ENCODE peak calls at places on chromosomes 6 and 20, in ten cellular contexts. M is CD8-positive, alpha-beta T cell; N is hepatocyte; Y is HepG2; F is pancreas; Q is GM23338; T is astrocyte; U is IMR-90; R is aorta; X is cardiac muscle cell. A is an unnamed sample.

GRCh38 chr6:149136913-149137286 is 180.6 kb upstream of the TAB2 start:
- DNase-seq in N (no peak), T (no peak), Y (peak; percentile 20), Q (no peak), F (no peak), R (no peak), X (no peak), M (no peak), U (no peak), A (no peak)

GRCh38 chr6:217048-217659 is 75.1 kb upstream of the DUSP22 start:
- DNase-seq in R (no peak), F (no peak), T (no peak), Y (peak; percentile 34), U (no peak), X (peak; percentile 15), M (no peak), N (peak; percentile 30), Q (peak; percentile 84), A (no peak)

GRCh38 chr20:62063981-62064787 is 1.5 kb downstream of the TAF4 start:
- DNase-seq in R (no peak), X (peak; percentile 56), U (no peak), Y (peak; percentile 64), F (peak; percentile 55), T (no peak), Q (peak; percentile 67), N (peak; percentile 69), M (no peak), A (peak; percentile 87)

GRCh38 chr6:28807682-28808280 is 116.0 kb downstream of the TRIM27 start:
- DNase-seq in Y (peak; percentile 81), T (peak; percentile 18), M (no peak), F (no peak), X (no peak), N (peak; percentile 47), Q (peak; percentile 90), R (no peak), U (peak; percentile 69), A (no peak)

GRCh38 chr6:100633096-100633766 is 168.5 kb upstream of the SIM1 start:
- DNase-seq in R (no peak), Q (no peak), F (no peak), U (peak; percentile 83), M (no peak), Y (peak; percentile 79), X (no peak), T (peak; percentile 84), N (peak; percentile 26), A (no peak)

GRCh38 chr6:56911847-56912246 is 43.1 kb upstream of the BEND6 start:
- DNase-seq in M (no peak), Y (no peak), U (peak; percentile 76), F (no peak), X (no peak), N (no peak), T (peak; percentile 85), R (no peak), Q (peak; percentile 62), A (no peak)

GRCh38 chr6:109503327-109504224 is 20.6 kb upstream of the ZBTB24 start:
- DNase-seq in X (no peak), N (no peak), Q (no peak), Y (no peak), M (no peak), F (no peak), T (no peak), U (no peak), R (no peak), A (no peak)

GRCh38 chr6:150592377-150592995 is 7.2 kb upstream of the PLEKHG1 start:
- DNase-seq in Y (no peak), M (no peak), U (no peak), F (no peak), T (no peak), X (no peak), N (peak; percentile 32), R (no peak), Q (no peak), A (no peak)

GRCh38 chr20:50256577-50256976 is 65.9 kb downstream of the CEBPB start:
- DNase-seq in T (no peak), N (no peak), R (no peak), X (no peak), U (peak; percentile 24), F (no peak), M (no peak), Q (no peak), Y (no peak), A (no peak)

GRCh38 chr6:69349776-69350175 is 447.0 kb downstream of the LMBRD1 start:
- DNase-seq in U (no peak), R (peak; percentile 61), N (no peak), M (no peak), T (no peak), F (no peak), X (no peak), Y (no peak), Q (no peak), A (no peak)
- H3K4me1 ChIP-seq in U (no peaks in the 10 kb centered on the region), R (no peaks in the 10 kb centered on the region), N (no peaks in the 10 kb centered on the region), M (no peaks in the 10 kb centered on the region), T (no peaks in the 10 kb centered on the region), F (no peaks in the 10 kb centered on the region), X (no peaks in the 10 kb centered on the region), Y (no peaks in the 10 kb centered on the region), Q (no peaks in the 10 kb centered on the region), A (no peaks in the 10 kb centered on the region)

GRCh38 chr6:134541001-134541400 is 223.1 kb upstream of the SGK1 start:
- DNase-seq in R (no peak), U (no peak), M (no peak), Y (no peak), T (no peak), Q (no peak), N (no peak), X (no peak), F (no peak), A (no peak)
- H3K27ac ChIP-seq in R (no peak overlapping the region), U (no peak overlapping the region), M (no peak overlapping the region), Y (no peak overlapping the region), T (no peak overlapping the region), Q (no peak overlapping the region), N (no peak overlapping the region), X (no peak overlapping the region), F (no peak overlapping the region), A (no peak overlapping the region)

GRCh38 chr6:85113934-85114582 is 335.8 kb upstream of the NT5E start:
- DNase-seq in T (no peak), R (no peak), N (no peak), F (no peak), U (no peak), X (peak; percentile 9), M (no peak), Q (no peak), Y (no peak), A (no peak)

GRCh38 chr6:85112540-85112939 is 337.3 kb upstream of the NT5E start:
- DNase-seq in F (no peak), N (no peak), U (no peak), T (no peak), R (no peak), Q (no peak), Y (no peak), M (no peak), X (no peak), A (no peak)

GRCh38 chr6:85110943-85111342 is 338.9 kb upstream of the NT5E start:
- DNase-seq in F (no peak), M (no peak), U (no peak), R (no peak), Q (no peak), X (no peak), Y (no peak), N (no peak), T (no peak), A (no peak)

GRCh38 chr6:85114583-85114939 is 335.3 kb upstream of the NT5E start:
- DNase-seq in F (no peak), R (no peak), X (no peak), N (no peak), M (no peak), T (no peak), U (no peak), Q (no peak), Y (no peak), A (no peak)

DNA sequence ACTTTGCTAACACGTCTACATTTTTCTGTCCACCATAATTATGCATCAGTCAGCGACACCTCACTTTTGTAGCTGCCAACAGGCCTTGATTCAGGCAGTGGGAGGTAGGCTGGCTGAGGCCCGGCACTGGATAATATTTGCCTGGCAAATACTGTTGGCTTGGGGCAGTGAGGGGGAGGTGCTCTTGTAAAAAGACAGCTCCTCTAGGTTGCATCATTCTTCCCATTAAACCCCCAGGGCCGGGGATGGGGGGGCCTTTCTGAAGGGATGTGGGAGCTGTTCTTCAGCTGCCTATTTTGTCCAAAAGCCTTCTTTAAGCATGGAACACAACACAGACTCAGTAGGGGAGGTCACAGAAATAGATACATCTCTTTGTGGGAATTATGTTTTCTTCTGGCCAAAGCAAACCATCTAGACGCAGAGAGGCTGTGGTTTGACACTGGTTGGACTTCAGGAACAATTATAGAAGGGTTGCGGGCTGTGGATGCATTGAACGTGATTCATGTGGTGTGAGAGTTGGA is 338.3 kb upstream of the NT5E start:
- DNase-seq in X (no peak), F (no peak), N (peak; percentile 16), U (no peak), Y (no peak), T (peak; percentile 37), R (peak; percentile 76), M (no peak), Q (no peak), A (no peak)
- H3K4me3 ChIP-seq in X (no peak overlapping the region), F (no peak overlapping the region), N (no peak overlapping the region), U (no peak overlapping the region), Y (no peak overlapping the region), T (no peak overlapping the region), R (no peak overlapping the region), M (no peak overlapping the region), Q (no peak overlapping the region), A (no peak overlapping the region)

GRCh38 chr20:48754269-48754668 is 73.5 kb downstream of the PREX1 start:
- DNase-seq in F (no peak), Q (no peak), M (no peak), T (no peak), N (no peak), X (no peak), R (peak; percentile 36), U (no peak), Y (no peak), A (no peak)
- H3K4me1 ChIP-seq in F (no peaks in the 10 kb centered on the region), Q (peaks cover 23% of the 10 kb centered on the region), M (peaks cover 79% of the 10 kb centered on the region), T (peaks cover 6% of the 10 kb centered on the region), N (no peaks in the 10 kb centered on the region), X (no peaks in the 10 kb centered on the region), R (no peaks in the 10 kb centered on the region), U (no peaks in the 10 kb centered on the region), Y (no peaks in the 10 kb centered on the region), A (peaks cover 33% of the 10 kb centered on the region)

A was measured in spleen.